ENCODE peak calls at places on chromosome 12, in seven cellular contexts. X is AG04450, C is thoracic aorta, S is heart right ventricle, L is hepatocyte, I is bronchial epithelial cell, B is kidney. T is an unnamed sample.

GRCh38 chr12:47236109-47236714 is 156.5 kb upstream of the AMIGO2 start:
- DNase-seq in I (peak; percentile 90), C (no peak), X (peak; percentile 38), L (no peak), B (no peak), S (no peak), T (no peak)

GRCh38 chr12:124466200-124467128 is 100.9 kb downstream of the NCOR2 start:
- DNase-seq in B (peak; percentile 91), S (peak; percentile 65), L (no peak), C (no peak), I (no peak), X (no peak), T (no peak)

GRCh38 chr12:82473111-82473754 is 114.9 kb downstream of the METTL25 start:
- DNase-seq in C (no peak), B (no peak), L (no peak), I (no peak), S (no peak), X (no peak), T (no peak)

GRCh38 chr12:77535734-77536133 is 295.0 kb upstream of the NAV3 start:
- DNase-seq in C (no peak), B (no peak), I (no peak), L (no peak), X (no peak), S (no peak), T (no peak)

GRCh38 chr12:56900583-56900982 is 33.6 kb downstream of the SDR9C7 start:
- DNase-seq in I (peak; percentile 98), S (no peak), X (no peak), C (no peak), L (no peak), B (no peak), T (no peak)

GRCh38 chr12:118429703-118430383 is 53.5 kb downstream of the SUDS3 start:
- DNase-seq in L (no peak), I (no peak), X (no peak), B (no peak), C (no peak), S (no peak), T (no peak)

GRCh38 chr12:31887109-31887811 is 72.0 kb upstream of the RESF1 start:
- DNase-seq in I (no peak), S (no peak), X (no peak), L (no peak), C (no peak), B (no peak), T (no peak)

GRCh38 chr12:76999157-76999556 is 66.2 kb downstream of the E2F7 start:
- DNase-seq in X (no peak), L (no peak), I (no peak), S (no peak), B (no peak), C (no peak), T (no peak)

GRCh38 chr12:121793501-121793835 is at the start of gene RHOF:
- DNase-seq in B (peak; percentile 85), L (peak; percentile 86), I (no peak), C (no peak), X (no peak), S (no peak), T (no peak)

GRCh38 chr12:26697217-26697616 is 135.8 kb downstream of the ITPR2 start:
- DNase-seq in S (no peak), X (no peak), L (no peak), I (peak; percentile 24), C (no peak), B (no peak), T (no peak)

GRCh38 chr12:64086946-64087345 is 135.2 kb downstream of the KICS2 start:
- DNase-seq in X (no peak), C (no peak), L (no peak), B (no peak), I (no peak), S (no peak), T (no peak)

GRCh38 chr12:103373088-103373523 is 122.7 kb downstream of the C12orf42 start:
- DNase-seq in S (no peak), C (no peak), X (no peak), I (no peak), B (no peak), L (no peak), T (no peak)

GRCh38 chr12:112314981-112315380 is 67.2 kb downstream of the HECTD4 start:
- DNase-seq in B (no peak), S (no peak), X (no peak), L (no peak), C (no peak), I (no peak), T (no peak)

GRCh38 chr12:124626841-124627502 is 59.6 kb upstream of the NCOR2 start:
- DNase-seq in L (peak; percentile 44), I (no peak), B (peak; percentile 87), X (no peak), C (no peak), S (peak; percentile 89), T (no peak)

GRCh38 chr12:13962699-13963098 is 18.7 kb downstream of the GRIN2B start:
- DNase-seq in I (no peak), C (no peak), B (no peak), L (no peak), X (no peak), S (no peak), T (no peak)

GRCh38 chr12:94621662-94622359 is 28.5 kb downstream of the TMCC3 start:
- DNase-seq in B (no peak), S (no peak), I (peak; percentile 100), L (peak; percentile 39), C (no peak), X (no peak), T (no peak)

GRCh38 chr12:79127268-79127895 is 262.8 kb downstream of the SYT1 start:
- DNase-seq in C (no peak), X (peak; percentile 80), B (no peak), S (no peak), L (peak; percentile 4), I (peak; percentile 77), T (peak; percentile 64)

GRCh38 chr12:4202482-4202881 is 71.1 kb upstream of the CCND2 start:
- DNase-seq in B (no peak), I (no peak), S (no peak), C (no peak), L (no peak), X (no peak), T (no peak)

GRCh38 chr12:4107436-4107878 is 166.1 kb upstream of the CCND2 start:
- DNase-seq in C (no peak), X (peak; percentile 8), B (no peak), L (peak; percentile 68), I (peak; percentile 71), S (peak; percentile 55), T (no peak)

GRCh38 chr12:56628671-56629458 is 1.3 kb downstream of the BAZ2A start:
- DNase-seq in C (no peak), I (peak; percentile 50), X (peak; percentile 15), L (peak; percentile 69), B (peak; percentile 85), S (peak; percentile 70), T (no peak)

GRCh38 chr12:101925352-101925751 is 48.0 kb downstream of the DRAM1 start:
- DNase-seq in L (peak; percentile 60), C (peak; percentile 8), I (peak; percentile 78), B (peak; percentile 64), X (peak; percentile 97), S (peak; percentile 60), T (peak; percentile 10)

DNA sequence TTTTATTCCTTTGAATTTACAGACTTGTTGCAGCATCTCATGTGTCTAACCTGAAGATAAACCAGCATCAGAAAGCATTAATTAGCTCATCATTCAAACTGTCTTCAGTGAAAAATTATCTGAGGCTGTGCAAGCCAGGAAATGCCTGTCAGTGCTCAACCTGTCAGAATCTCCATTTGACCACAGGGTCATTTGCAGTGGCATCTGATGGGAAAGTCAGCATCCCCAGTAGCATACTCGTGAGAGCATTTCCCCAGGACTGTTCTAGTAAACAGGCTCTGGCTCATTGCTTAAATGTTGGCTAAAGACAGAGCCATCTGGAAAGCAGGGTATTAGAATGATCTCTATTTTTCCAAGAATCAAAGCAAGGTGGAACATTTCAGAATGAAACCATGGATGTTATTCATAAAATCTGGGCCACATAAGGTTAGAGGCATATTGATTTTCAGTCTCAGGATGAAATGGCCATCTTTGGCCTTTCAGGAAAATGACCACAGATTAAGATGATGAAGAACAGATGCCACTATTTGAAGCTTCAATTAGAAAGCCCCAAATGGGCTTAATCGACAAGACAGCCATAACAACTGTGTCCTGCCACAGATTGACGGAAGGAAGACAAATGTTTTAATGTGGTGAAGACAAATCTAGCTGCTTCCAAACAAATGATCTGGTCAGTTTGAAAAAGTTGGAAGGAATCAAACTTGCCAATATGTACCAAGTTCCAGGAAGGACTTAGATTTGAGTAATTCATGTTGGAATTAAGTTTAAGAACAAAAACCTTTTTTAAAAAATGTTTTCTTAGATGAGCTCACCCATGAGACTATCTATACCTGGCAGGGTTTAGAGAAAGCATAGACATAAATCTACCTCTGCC is 94.1 kb upstream of the FAR2 start:
- DNase-seq in S (no peak), L (no peak), I (no peak), C (no peak), B (no peak), X (no peak), T (no peak)
- TF ChIP-seq CTCF in S (no peak), L (no peak), I (no peak), C (no peak), B (no peak), X (no peak), T (no peak)

DNA sequence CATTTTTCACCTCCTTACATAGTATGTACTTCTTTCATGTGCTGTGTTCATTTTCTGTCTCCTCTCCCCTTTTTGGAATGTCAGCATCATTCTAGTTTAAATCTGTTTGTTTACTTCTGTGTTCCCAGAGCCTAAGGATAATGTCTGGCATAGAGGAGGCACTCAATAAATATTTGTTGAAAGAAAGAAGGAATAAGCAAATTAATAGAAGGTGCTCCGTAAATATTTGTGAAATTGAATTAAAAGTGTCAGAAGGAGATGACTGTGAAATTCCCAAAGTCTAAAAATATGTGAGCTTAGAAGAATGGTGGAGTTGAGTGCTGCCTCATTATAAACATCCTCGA is 3.3 kb upstream of the CDKN1B start:
- DNase-seq in C (no peak), I (no peak), X (no peak), S (no peak), L (no peak), B (no peak), T (no peak)
- H3K4me3 ChIP-seq in C (peak overlapping the region; percentile 98), I (peak overlapping the region; percentile 27), X (peak overlapping the region; percentile 33), S (peak overlapping the region; percentile 50), L (no peak overlapping the region), B (peak overlapping the region; percentile 74), T (peak overlapping the region; percentile 37)

GRCh38 chr12:15151141-15152091 is 69.8 kb downstream of the RERG start:
- DNase-seq in X (no peak), C (no peak), I (peak; percentile 46), S (peak; percentile 32), B (no peak), L (peak; percentile 55), T (no peak)
- TF ChIP-seq CTCF in X (peak; percentile 53), C (peak; percentile 50), I (peak; percentile 38), S (peak; percentile 56), B (peak; percentile 53), L (peak; percentile 71), T (peak; percentile 62)

GRCh38 chr12:117333331-117334000 is 28.0 kb downstream of the NOS1 start:
- DNase-seq in B (no peak), L (no peak), S (no peak), X (no peak), C (no peak), I (no peak), T (no peak)

GRCh38 chr12:117329756-117330155 is 31.7 kb downstream of the NOS1 start:
- DNase-seq in I (no peak), L (no peak), B (no peak), C (no peak), S (no peak), X (no peak), T (no peak)

GRCh38 chr12:117331691-117332090 is 29.7 kb downstream of the NOS1 start:
- DNase-seq in C (no peak), B (no peak), L (no peak), I (no peak), X (no peak), S (no peak), T (no peak)

GRCh38 chr12:117330441-117331113 is 30.8 kb downstream of the NOS1 start:
- DNase-seq in I (no peak), C (no peak), S (no peak), X (no peak), B (no peak), L (no peak), T (no peak)

GRCh38 chr12:117328556-117329100 is 32.8 kb downstream of the NOS1 start:
- DNase-seq in C (no peak), S (no peak), L (no peak), X (no peak), I (peak; percentile 25), B (no peak), T (no peak)
- H3K4me3 ChIP-seq in C (no peak overlapping the region), S (no peak overlapping the region), L (no peak overlapping the region), X (no peak overlapping the region), I (no peak overlapping the region), B (no peak overlapping the region), T (no peak overlapping the region)

T was measured in retinal pigment epithelial cell.